ENCODE peak calls at places on chromosomes 13 and 19, in seven cellular contexts. X, Y, P, C, B, D and N are unnamed samples.

GRCh38 chr19:23787106-23787505 is 28.4 kb upstream of the ZNF681 start:
- DNase-seq in X (no peak), C (no peak), P (no peak), B (no peak), D (peak; percentile 80), Y (no peak), N (peak; percentile 90)

GRCh38 chr13:35979378-35979911 is 151.7 kb downstream of the DCLK1 start:
- DNase-seq in Y (peak; percentile 64), D (peak; percentile 93), B (peak; percentile 87), X (peak; percentile 92), C (no peak), P (peak; percentile 64), N (peak; percentile 86)

GRCh38 chr13:36804588-36804987 is 14.4 kb upstream of the RFXAP start:
- DNase-seq in C (no peak), X (no peak), P (no peak), Y (no peak), B (no peak), D (no peak), N (no peak)

GRCh38 chr19:46482645-46483044 is 11.3 kb upstream of the PNMA8A start:
- DNase-seq in Y (no peak), D (no peak), C (no peak), B (no peak), P (no peak), X (no peak), N (peak; percentile 28)

GRCh38 chr19:29699861-29700260 is 15.2 kb downstream of the C19orf12 start:
- DNase-seq in B (no peak), Y (no peak), P (no peak), X (no peak), C (no peak), D (no peak), N (no peak)

GRCh38 chr13:27573265-27573664 is 47.1 kb downstream of the LNX2 start:
- DNase-seq in Y (no peak), B (no peak), D (peak; percentile 83), X (no peak), P (no peak), C (no peak), N (peak; percentile 77)

GRCh38 chr19:28598861-28599260 is 614.1 kb downstream of the UQCRFS1 start:
- DNase-seq in D (no peak), X (no peak), P (no peak), B (no peak), Y (no peak), C (no peak), N (no peak)

GRCh38 chr13:72864142-72865035 is 82.5 kb downstream of the PIBF1 start:
- DNase-seq in P (peak; percentile 1), Y (no peak), X (peak; percentile 27), C (no peak), B (no peak), D (peak; percentile 1), N (peak; percentile 50)

GRCh38 chr13:36344173-36344572 is 2.0 kb downstream of the SPART start:
- DNase-seq in Y (no peak), P (no peak), D (peak; percentile 11), X (no peak), B (no peak), C (no peak), N (peak; percentile 92)

GRCh38 chr19:46297700-46298476 is 1.0 kb downstream of the HIF3A start:
- DNase-seq in Y (peak; percentile 37), C (peak; percentile 55), B (peak; percentile 66), X (no peak), P (no peak), D (no peak), N (peak; percentile 83)

GRCh38 chr19:49564616-49565045 is 15.7 kb downstream of the NOSIP start:
- DNase-seq in X (no peak), C (no peak), P (no peak), B (no peak), Y (no peak), D (no peak), N (no peak)

GRCh38 chr19:3683866-3684816 is 16.1 kb downstream of the PIP5K1C start:
- DNase-seq in C (no peak), P (no peak), X (no peak), Y (no peak), D (peak; percentile 14), B (no peak), N (peak; percentile 81)

GRCh38 chr13:30884543-30884942 is 21.5 kb upstream of the MEDAG start:
- DNase-seq in B (no peak), D (no peak), C (no peak), X (no peak), P (no peak), Y (no peak), N (no peak)

GRCh38 chr19:19600793-19601346 is 17.6 kb downstream of the PBX4 start:
- DNase-seq in P (no peak), C (no peak), Y (no peak), D (no peak), X (no peak), B (no peak), N (no peak)

GRCh38 chr19:2446390-2446789 is 10.4 kb downstream of the LMNB2 start:
- DNase-seq in B (no peak), Y (no peak), P (no peak), X (no peak), C (no peak), D (no peak), N (no peak)

GRCh38 chr13:51193387-51193786 is 28.8 kb upstream of the FAM124A start:
- DNase-seq in B (no peak), C (no peak), Y (no peak), P (no peak), X (no peak), D (no peak), N (no peak)

GRCh38 chr19:43560687-43561086 is 14.6 kb downstream of the XRCC1 start:
- DNase-seq in D (peak; percentile 55), Y (no peak), B (no peak), C (no peak), P (no peak), X (no peak), N (peak; percentile 43)

GRCh38 chr19:2728783-2729387 is 7.7 kb upstream of the DIRAS1 start:
- DNase-seq in B (no peak), Y (no peak), D (no peak), C (no peak), X (no peak), P (no peak), N (no peak)

GRCh38 chr13:39463611-39464010 is 139.4 kb downstream of the LHFPL6 start:
- DNase-seq in Y (no peak), P (no peak), D (no peak), B (no peak), X (no peak), C (no peak), N (no peak)

GRCh38 chr19:18428173-18428836 is 9.1 kb downstream of the SSBP4 start:
- DNase-seq in C (no peak), Y (no peak), X (no peak), P (no peak), B (no peak), D (no peak), N (no peak)

GRCh38 chr13:27034678-27035111 is 136.9 kb downstream of the USP12 start:
- DNase-seq in D (no peak), B (no peak), P (no peak), Y (no peak), X (no peak), C (peak; percentile 66), N (peak; percentile 27)